ENCODE peak calls at places on chromosomes 3 and 15, in four cellular contexts. A is heart right ventricle, N is osteocyte, Y is endothelial cell. I is an unnamed sample.

GRCh38 chr3:36124118-36124796 is 256.0 kb upstream of the STAC start:
- DNase-seq in A (no peak), Y (peak; percentile 63), N (no peak), I (peak; percentile 22)

GRCh38 chr15:85527907-85528306 is 147.5 kb downstream of the AKAP13 start:
- DNase-seq in A (no peak), Y (peak; percentile 28), N (no peak), I (no peak)

GRCh38 chr15:45522179-45522930 is at the start of gene SLC30A4:
- DNase-seq in A (peak; percentile 79), N (peak; percentile 89), Y (peak; percentile 43), I (peak; percentile 58)

GRCh38 chr15:44265757-44266156 is 22.8 kb upstream of the GOLM2 start:
- DNase-seq in A (no peak), Y (no peak), N (no peak), I (no peak)

GRCh38 chr3:183298708-183299153 is 45.7 kb downstream of the B3GNT5 start:
- DNase-seq in N (peak; percentile 93), Y (no peak), A (peak; percentile 38), I (no peak)

GRCh38 chr3:149900322-149900721 is 70.4 kb downstream of the PFN2 start:
- DNase-seq in Y (no peak), N (no peak), A (no peak), I (no peak)

GRCh38 chr15:88124199-88124598 is 132.3 kb downstream of the NTRK3 start:
- DNase-seq in A (no peak), N (no peak), Y (no peak), I (no peak)

GRCh38 chr3:131711114-131711786 is 208.5 kb upstream of the MRPL3 start:
- DNase-seq in Y (no peak), A (no peak), N (no peak), I (no peak)

GRCh38 chr15:50112488-50113186 is 6.4 kb downstream of the ATP8B4 start:
- DNase-seq in N (no peak), A (no peak), Y (no peak), I (no peak)

GRCh38 chr15:58553365-58553918 is 121.7 kb downstream of the LIPC start:
- DNase-seq in N (no peak), Y (no peak), A (no peak), I (no peak)

GRCh38 chr3:172070799-172071198 is 31.4 kb downstream of the FNDC3B start:
- DNase-seq in Y (no peak), A (no peak), N (no peak), I (no peak)

GRCh38 chr3:126130081-126130855 is 46.3 kb upstream of the SLC41A3 start:
- DNase-seq in N (peak; percentile 78), A (no peak), Y (no peak), I (no peak)

GRCh38 chr3:52532517-52532837 is 1.2 kb downstream of the NT5DC2 start:
- DNase-seq in A (no peak), Y (peak; percentile 18), N (peak; percentile 80), I (no peak)

GRCh38 chr3:72887723-72888545 is at the start of gene GXYLT2:
- DNase-seq in Y (peak; percentile 58), N (peak; percentile 85), A (peak; percentile 63), I (peak; percentile 57)

GRCh38 chr15:31193291-31193690 is 91.8 kb upstream of the TRPM1 start:
- DNase-seq in Y (no peak), N (no peak), A (no peak), I (no peak)
- TF ChIP-seq CTCF in Y (no peak), N (no peak), A (no peak), I (no peak)

GRCh38 chr3:121855555-121855954 is 20.5 kb downstream of the EAF2 start:
- DNase-seq in N (no peak), A (no peak), Y (no peak), I (no peak)
- TF ChIP-seq CTCF in N (peak; percentile 18), A (no peak), Y (peak; percentile 38), I (peak; percentile 58)

GRCh38 chr3:161443921-161444457 is 52.6 kb upstream of the OTOL1 start:
- DNase-seq in N (no peak), Y (no peak), A (no peak), I (no peak)

GRCh38 chr3:161454615-161455014 is 42.0 kb upstream of the OTOL1 start:
- DNase-seq in Y (no peak), A (no peak), N (no peak), I (no peak)

GRCh38 chr3:161452179-161452578 is 44.4 kb upstream of the OTOL1 start:
- DNase-seq in A (no peak), N (no peak), Y (no peak), I (no peak)

GRCh38 chr3:161444678-161445077 is 51.9 kb upstream of the OTOL1 start:
- DNase-seq in Y (no peak), N (no peak), A (no peak), I (no peak)

DNA sequence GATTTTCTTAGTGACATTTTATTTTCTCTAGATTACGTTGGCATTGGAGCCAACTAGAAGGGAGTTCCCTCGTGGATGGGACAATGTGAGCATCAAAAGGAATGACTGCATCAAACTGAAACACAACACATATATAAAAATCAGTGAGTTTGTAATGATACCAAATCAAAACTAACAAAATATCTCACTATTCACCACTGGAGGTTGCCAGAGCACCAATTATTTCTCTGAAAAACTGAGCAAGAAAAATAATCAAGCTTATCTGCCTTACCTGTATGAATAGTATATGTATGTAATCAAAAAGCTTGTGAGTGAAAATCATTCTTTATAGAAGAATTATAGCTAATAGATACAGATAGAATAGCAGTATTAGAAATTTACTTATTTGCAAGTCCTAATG is 46.8 kb upstream of the OTOL1 start:
- DNase-seq in Y (no peak), A (no peak), N (no peak), I (no peak)
- TF ChIP-seq CTCF in Y (no peak), A (no peak), N (no peak), I (no peak)

GRCh38 chr3:169579086-169579485 is 84.4 kb downstream of the MECOM start:
- DNase-seq in N (no peak), Y (no peak), A (no peak), I (no peak)
- TF ChIP-seq CTCF in N (no peak), Y (no peak), A (no peak), I (no peak)

GRCh38 chr3:159252772-159253384 is 451.0 kb downstream of the MFSD1 start:
- DNase-seq in A (no peak), Y (peak; percentile 15), N (no peak), I (no peak)
- TF ChIP-seq CTCF in A (no peak), Y (peak; percentile 96), N (peak; percentile 50), I (peak; percentile 84)

DNA sequence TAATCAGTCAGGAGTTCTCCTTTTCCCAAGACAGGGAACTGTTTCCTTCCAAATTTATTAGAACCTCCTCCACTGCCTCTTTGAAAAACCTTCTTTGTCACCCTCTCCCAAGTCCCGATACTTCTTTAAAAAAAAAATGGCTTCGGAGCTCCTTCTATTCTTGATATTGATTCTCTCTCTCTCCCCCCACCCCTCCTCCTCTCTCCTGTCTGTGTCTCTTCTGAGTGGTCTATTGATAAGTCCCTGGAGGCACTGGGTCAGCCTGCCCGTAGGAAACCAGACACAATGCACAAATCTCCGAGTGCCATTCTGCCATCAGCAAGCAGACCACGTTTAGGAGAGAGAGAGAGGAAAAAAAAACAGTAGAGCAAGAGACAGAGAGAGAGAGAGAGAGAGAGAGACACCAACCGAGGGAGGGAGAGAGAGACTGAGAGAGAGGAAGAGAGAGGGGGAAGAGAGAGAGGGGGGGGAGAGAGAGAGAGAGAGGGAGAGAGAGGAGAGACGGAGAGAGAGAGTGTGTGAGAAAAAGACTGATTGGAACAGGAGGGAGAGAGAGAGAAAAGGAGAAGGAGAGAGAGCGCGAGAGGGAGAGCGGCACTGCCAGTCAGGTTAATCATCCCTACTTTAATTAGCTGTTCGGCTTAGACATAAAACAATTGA is 160.9 kb downstream of the TIGIT start:
- DNase-seq in A (no peak), N (no peak), Y (no peak), I (no peak)
- TF ChIP-seq CTCF in A (no peak), N (no peak), Y (no peak), I (no peak)

GRCh38 chr3:25338158-25338725 is 89.8 kb upstream of the RARB start:
- DNase-seq in N (no peak), Y (no peak), A (no peak), I (no peak)

GRCh38 chr3:25339220-25339619 is 88.8 kb upstream of the RARB start:
- DNase-seq in A (no peak), Y (no peak), N (no peak), I (no peak)

GRCh38 chr3:25335429-25335828 is 92.6 kb upstream of the RARB start:
- DNase-seq in N (no peak), A (no peak), Y (no peak), I (no peak)
- TF ChIP-seq CTCF in N (no peak), A (no peak), Y (no peak), I (no peak)

GRCh38 chr3:148878073-148878472 is 13.0 kb downstream of the CPA3 start:
- DNase-seq in Y (no peak), A (no peak), N (no peak), I (no peak)

GRCh38 chr3:148873270-148873927 is 8.3 kb downstream of the CPA3 start:
- DNase-seq in N (no peak), Y (no peak), A (no peak), I (no peak)

GRCh38 chr3:148879256-148879655 is 14.2 kb downstream of the CPA3 start:
- DNase-seq in N (no peak), Y (no peak), A (no peak), I (no peak)

GRCh38 chr3:148873928-148874326 is 8.8 kb downstream of the CPA3 start:
- DNase-seq in Y (no peak), A (no peak), N (no peak), I (no peak)
- TF ChIP-seq CTCF in Y (no peak), A (no peak), N (no peak), I (no peak)

DNA sequence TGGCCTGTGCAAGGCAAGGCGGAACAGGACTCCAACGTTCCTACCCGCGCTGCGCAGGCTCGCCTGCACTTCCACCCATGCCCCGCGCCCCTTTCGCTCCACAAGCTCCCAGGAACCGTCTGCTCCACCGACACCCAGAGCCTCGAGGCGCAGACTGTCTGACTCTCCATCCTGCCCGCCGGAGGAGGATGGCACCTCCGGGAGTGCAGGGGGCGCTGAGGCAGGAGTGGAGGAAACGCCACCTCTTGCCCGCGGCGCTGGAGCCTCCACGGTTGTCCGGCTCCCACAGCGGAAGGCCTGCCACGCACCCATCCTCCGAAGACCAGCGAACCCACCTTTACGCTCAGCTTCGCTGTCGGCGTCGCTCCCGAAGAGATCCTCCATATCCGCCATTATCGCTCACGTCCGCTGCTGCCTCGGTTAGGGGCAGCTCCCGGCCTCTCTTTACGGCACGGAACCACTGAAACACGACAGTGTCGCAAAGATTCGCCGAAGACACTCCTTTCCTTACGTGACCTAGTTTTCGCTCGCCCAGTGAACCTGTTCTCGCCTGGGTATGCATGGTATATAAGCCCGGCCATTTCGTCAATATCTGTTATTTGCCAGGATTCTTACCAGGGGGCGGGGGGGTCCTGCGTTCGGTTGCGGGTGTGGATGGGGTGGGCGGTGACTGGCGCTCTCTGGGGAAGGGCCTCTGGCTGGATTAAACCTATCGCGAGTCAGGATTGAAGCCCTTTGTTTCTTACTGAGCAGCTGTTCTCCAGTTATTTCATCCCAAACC is at the start of gene LEO1:
- DNase-seq in N (peak; percentile 95), Y (peak; percentile 84), A (peak; percentile 78), I (peak; percentile 82)
- TF ChIP-seq CTCF in N (peak; percentile 61), Y (no peak), A (no peak), I (peak; percentile 48)

I was measured in progenitor cell of endocrine pancreas.